ENCODE peak calls at places on chromosomes 6 and 20, in seven cellular contexts. T, G, O, N, W, M and U are unnamed samples.

GRCh38 chr6:161151059-161151645 is 122.7 kb downstream of the AGPAT4 start:
- DNase-seq in M (no peak), G (no peak), N (no peak), O (no peak), W (no peak), T (no peak), U (no peak)

GRCh38 chr6:28884423-28885148 is 39.2 kb downstream of the TRIM27 start:
- DNase-seq in O (no peak), G (peak; percentile 42), M (no peak), T (no peak), W (no peak), N (no peak), U (no peak)

GRCh38 chr6:7919871-7920270 is 9.3 kb upstream of the TXNDC5 start:
- DNase-seq in O (no peak), W (no peak), M (no peak), T (no peak), N (no peak), G (no peak), U (no peak)

GRCh38 chr6:46024122-46024769 is 8.6 kb upstream of the CLIC5 start:
- DNase-seq in W (no peak), T (no peak), N (no peak), O (no peak), M (no peak), G (no peak), U (no peak)

GRCh38 chr6:39493174-39493573 is 170.7 kb upstream of the KCNK16 start:
- DNase-seq in T (no peak), W (no peak), G (no peak), N (no peak), O (no peak), M (no peak), U (no peak)

GRCh38 chr6:79559706-79560105 is 22.5 kb upstream of the LCA5 start:
- DNase-seq in N (no peak), T (no peak), M (no peak), O (no peak), G (no peak), W (no peak), U (no peak)

GRCh38 chr20:37786043-37786442 is 92.2 kb downstream of the CTNNBL1 start:
- DNase-seq in T (no peak), M (no peak), O (no peak), N (no peak), W (no peak), G (no peak), U (no peak)

GRCh38 chr6:83311231-83311630 is 118.1 kb downstream of the RWDD2A start:
- DNase-seq in N (no peak), M (no peak), G (no peak), O (no peak), W (no peak), T (no peak), U (no peak)

GRCh38 chr6:150145830-150146229 is 3.0 kb downstream of the PPP1R14C start:
- DNase-seq in T (no peak), M (no peak), N (no peak), W (no peak), G (no peak), O (no peak), U (no peak)

GRCh38 chr20:36196676-36197075 is 39.6 kb upstream of the AAR2 start:
- DNase-seq in N (no peak), O (no peak), M (peak; percentile 72), W (no peak), T (no peak), G (no peak), U (no peak)

GRCh38 chr6:42091718-42092023 is 41.3 kb downstream of the TAF8 start:
- DNase-seq in W (no peak), G (no peak), N (no peak), M (no peak), T (no peak), O (no peak), U (no peak)

GRCh38 chr20:43938017-43938655 is 23.5 kb downstream of the TOX2 start:
- DNase-seq in N (no peak), T (no peak), M (no peak), G (no peak), W (no peak), O (no peak), U (no peak)
- H3K4me1 ChIP-seq in N (peaks cover 9% of the 10 kb centered on the region), T (no peaks in the 10 kb centered on the region), M (no peaks in the 10 kb centered on the region), G (peaks cover 13% of the 10 kb centered on the region), W (peaks cover 66% of the 10 kb centered on the region), O (no peaks in the 10 kb centered on the region), U (peaks cover 73% of the 10 kb centered on the region)

DNA sequence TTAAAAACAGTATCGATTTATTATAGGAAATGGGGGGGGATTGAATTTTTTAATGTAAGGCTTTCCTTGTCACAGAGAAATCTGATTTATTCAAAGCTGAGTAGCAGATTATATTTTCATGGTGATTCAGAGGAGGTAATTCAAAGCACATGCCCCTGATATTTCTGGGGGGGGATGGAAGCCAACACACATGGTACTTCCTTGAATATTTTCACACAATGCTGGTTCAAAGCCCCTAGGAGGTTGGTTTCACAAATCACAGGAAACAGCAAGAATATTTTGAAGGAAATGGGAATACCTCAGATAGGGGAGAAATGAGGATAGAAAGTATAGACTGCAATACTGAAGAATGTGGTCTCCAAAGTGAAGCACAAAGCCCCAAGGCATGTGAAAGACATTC is 98.8 kb downstream of the RTN4IP1 start:
- DNase-seq in W (no peak), O (no peak), G (no peak), T (no peak), M (no peak), N (no peak), U (no peak)
- TF ChIP-seq POLR2A in W (no peak), O (no peak), G (no peak), T (no peak), M (no peak), N (no peak), U (no peak)

DNA sequence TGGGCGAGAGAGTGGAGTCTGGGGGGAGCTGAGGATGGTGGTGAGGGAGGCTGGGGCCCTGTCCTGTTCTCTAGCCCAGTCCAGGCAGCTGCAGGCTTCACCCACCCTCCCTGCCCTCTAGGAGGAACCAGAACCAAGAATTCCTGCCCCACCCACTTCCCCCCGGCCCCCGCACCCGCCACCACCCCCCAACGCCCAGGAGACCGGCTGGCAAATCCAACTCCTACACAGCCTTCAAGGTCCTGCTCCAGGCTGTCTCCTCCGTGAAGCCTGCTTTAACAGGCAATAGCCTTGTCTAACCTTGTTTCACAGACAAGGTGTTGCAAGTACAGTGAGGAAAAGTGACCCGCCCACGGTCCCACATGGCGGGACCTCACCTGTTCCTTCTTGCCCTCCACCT is 2.4 kb downstream of the SPDEF start:
- DNase-seq in T (no peak), N (no peak), W (no peak), O (no peak), G (no peak), M (no peak), U (no peak)
- H3K4me1 ChIP-seq in T (no peaks in the 10 kb centered on the region), N (no peaks in the 10 kb centered on the region), W (peaks cover 52% of the 10 kb centered on the region), O (no peaks in the 10 kb centered on the region), G (no peaks in the 10 kb centered on the region), M (no peaks in the 10 kb centered on the region), U (no peaks in the 10 kb centered on the region)

DNA sequence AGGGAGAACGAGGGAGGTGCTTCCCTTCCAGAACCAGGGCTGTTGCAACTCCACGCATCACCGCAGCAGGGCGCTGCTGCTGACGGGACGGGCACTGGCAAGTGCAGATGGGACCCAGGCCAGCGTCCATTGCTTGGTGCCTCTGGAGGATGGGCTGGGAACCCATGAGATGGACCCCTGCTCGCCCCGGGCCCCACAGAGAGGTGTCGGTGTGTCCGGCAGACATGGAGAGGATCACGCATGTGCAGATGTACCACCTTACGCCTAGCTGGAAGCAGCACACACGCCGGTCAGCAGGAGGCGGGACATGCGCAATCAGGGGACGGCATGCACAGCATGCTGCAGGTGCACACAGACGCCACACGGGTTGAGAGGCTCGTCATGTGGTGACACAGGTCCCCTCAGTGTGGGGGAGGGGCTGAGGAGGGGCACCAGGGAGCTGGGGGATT is 5.7 kb downstream of the CABLES2 start:
- DNase-seq in M (no peak), N (no peak), O (no peak), T (no peak), W (peak; percentile 35), G (no peak), U (no peak)
- TF ChIP-seq POLR2A in M (no peak), N (no peak), O (no peak), T (no peak), W (no peak), G (no peak), U (no peak)

DNA sequence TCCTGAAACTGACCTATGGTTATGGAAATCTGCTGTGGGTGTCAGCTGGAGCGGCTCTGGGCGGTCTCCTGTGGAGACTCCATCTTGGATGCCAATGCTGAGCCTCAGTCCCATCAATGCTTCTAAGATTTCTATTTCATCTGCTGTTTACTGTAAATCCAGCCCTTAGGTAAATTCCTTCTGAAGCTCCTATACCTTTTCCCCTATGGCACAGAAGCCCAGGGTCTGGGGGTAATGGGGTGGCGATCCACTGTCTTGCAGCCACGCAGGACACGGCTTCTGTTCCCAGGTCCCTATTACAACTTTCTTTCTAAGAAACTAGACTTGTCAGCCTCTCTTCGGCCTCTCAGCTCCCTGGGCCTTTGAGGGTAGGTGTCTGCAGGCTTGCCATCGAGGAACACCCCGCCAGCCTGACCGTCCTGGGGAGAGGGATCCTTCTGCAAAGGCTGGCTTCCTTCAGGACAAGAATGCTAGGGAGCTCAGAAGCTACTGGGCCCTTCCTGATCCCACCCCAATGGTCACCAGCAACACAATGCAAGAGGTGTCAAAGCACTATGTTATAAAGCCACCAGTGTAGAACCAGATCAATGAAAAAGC is 6.4 kb downstream of the CST3 start:
- DNase-seq in M (no peak), N (no peak), T (no peak), O (no peak), G (no peak), W (no peak), U (no peak)
- H3K4me1 ChIP-seq in M (peaks cover 5% of the 10 kb centered on the region), N (peaks cover 56% of the 10 kb centered on the region), T (no peaks in the 10 kb centered on the region), O (peaks cover 5% of the 10 kb centered on the region), G (peaks cover 48% of the 10 kb centered on the region), W (peaks cover 27% of the 10 kb centered on the region), U (peaks cover 66% of the 10 kb centered on the region)

DNA sequence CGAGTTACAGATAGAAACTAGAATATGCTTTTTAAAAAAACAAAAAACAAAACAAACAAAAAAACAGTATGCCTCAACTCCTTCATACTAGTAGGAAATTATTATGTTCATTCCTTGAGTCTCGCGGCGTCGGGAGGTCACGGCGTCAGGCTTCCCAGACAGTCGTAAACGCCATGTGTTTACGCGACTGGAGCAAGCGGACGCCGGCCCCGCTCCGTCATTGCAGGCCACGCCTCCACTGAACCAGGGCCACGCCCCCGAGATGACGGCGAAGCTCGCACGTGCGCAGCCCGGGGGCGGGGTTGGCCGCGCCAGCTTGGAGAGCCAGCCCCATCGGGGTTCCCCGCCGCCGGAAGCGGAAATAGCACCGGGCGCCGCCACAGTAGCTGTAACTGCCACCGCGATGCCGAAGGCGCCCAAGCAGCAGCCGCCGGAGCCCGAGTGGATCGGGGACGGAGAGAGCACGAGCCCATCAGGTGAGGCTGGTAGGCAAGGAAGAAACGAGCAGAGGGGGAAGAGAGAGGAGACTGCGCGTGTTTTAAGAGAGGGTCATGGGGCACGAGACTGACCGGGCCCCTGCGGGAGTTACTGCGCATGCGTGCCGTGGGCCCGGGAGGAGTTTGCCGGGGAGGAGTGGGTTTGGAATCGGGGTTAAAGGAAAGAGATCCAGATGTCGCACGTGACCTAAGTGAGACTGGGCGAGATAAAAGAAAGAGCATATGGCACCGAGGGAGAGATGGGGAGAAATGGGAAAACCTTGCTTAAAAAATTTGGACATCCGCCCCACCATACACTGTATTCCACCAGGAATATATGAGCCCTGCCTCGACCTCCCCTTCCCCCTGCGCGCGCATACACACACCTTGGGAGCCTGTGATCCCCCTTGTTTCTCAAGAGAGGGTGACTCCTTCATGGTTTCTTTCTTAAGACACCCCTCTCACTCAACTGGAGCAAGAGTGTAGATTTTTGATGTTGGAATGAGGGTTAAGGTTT is at the start of gene ABCF1:
- DNase-seq in G (peak; percentile 99), N (peak; percentile 98), T (peak; percentile 97), O (peak; percentile 99), W (peak; percentile 89), M (peak; percentile 99), U (peak; percentile 83)
- TF ChIP-seq POLR2A in G (peak; percentile 62), N (no peak), T (peak; percentile 20), O (peak; percentile 77), W (peak; percentile 67), M (peak; percentile 91), U (no peak)